ENCODE peak calls at places on chromosomes 12 and 14, in six cellular contexts. B is naive thymus-derived CD4-positive, alpha-beta T cell; S is brain microvascular endothelial cell; L is thoracic aorta; C is CD8-positive, alpha-beta T cell; N is BJ. J is an unnamed sample. For H3K36me3 and H3K27me3, the result is how much of the 10 kb centered on the place peaks cover.

GRCh38 chr14:36843410-36843809 is 181.8 kb downstream of the PAX9 start:
- DNase-seq in B (no peak), S (no peak), L (no peak), C (no peak), N (no peak), J (no peak)

GRCh38 chr14:69023035-69023434 is 43.9 kb upstream of the ACTN1 start:
- DNase-seq in B (no peak), S (no peak), L (no peak), C (no peak), N (no peak), J (no peak)

GRCh38 chr12:27592548-27592947 is 68.5 kb downstream of the PPFIBP1 start:
- DNase-seq in B (no peak), S (peak), L (peak), C (no peak), N (no peak), J (no peak)

GRCh38 chr14:61891251-61891650 is 129.0 kb downstream of the SNAPC1 start:
- DNase-seq in B (no peak), S (peak), L (no peak), C (no peak), N (no peak), J (peak)

GRCh38 chr14:70317091-70317968 is 42.2 kb downstream of the COX16 start:
- DNase-seq in B (no peak), S (no peak), L (no peak), C (no peak), N (no peak), J (no peak)

GRCh38 chr14:88707088-88707487 is 85.7 kb downstream of the EML5 start:
- DNase-seq in B (no peak), S (no peak), L (no peak), C (no peak), N (no peak), J (no peak)

GRCh38 chr12:31578632-31579031 is 12.3 kb downstream of the DENND5B start:
- DNase-seq in B (no peak), S (no peak), L (no peak), C (no peak), N (no peak), J (no peak)

GRCh38 chr12:57581802-57582201 is 9.2 kb upstream of the PIP4K2C start:
- DNase-seq in B (no peak), S (no peak), L (no peak), C (no peak), N (no peak), J (no peak)

GRCh38 chr14:74516451-74517155 is 23.0 kb downstream of the ISCA2 start:
- DNase-seq in B (no peak), S (no peak), L (no peak), C (no peak), N (no peak), J (no peak)

GRCh38 chr14:23550131-23550826 is 1.3 kb downstream of the ZFHX2 start:
- DNase-seq in B (no peak), S (no peak), L (no peak), C (no peak), N (no peak), J (no peak)

GRCh38 chr12:15800278-15800677 is 11.1 kb upstream of the EPS8 start:
- DNase-seq in B (no peak), S (no peak), L (no peak), C (no peak), N (no peak), J (no peak)

GRCh38 chr12:725076-725475 is 27.3 kb upstream of the WNK1 start:
- DNase-seq in B (no peak), S (no peak), L (no peak), C (no peak), N (no peak), J (no peak)

GRCh38 chr12:720231-720941 is 32.0 kb upstream of the WNK1 start:
- DNase-seq in B (no peak), S (no peak), L (no peak), C (no peak), N (no peak), J (no peak)

GRCh38 chr12:727321-727720 is 25.1 kb upstream of the WNK1 start:
- DNase-seq in B (no peak), S (peak), L (no peak), C (no peak), N (no peak), J (no peak)

GRCh38 chr12:726281-727140 is 25.9 kb upstream of the WNK1 start:
- DNase-seq in B (peak), S (no peak), L (no peak), C (no peak), N (no peak), J (no peak)

DNA sequence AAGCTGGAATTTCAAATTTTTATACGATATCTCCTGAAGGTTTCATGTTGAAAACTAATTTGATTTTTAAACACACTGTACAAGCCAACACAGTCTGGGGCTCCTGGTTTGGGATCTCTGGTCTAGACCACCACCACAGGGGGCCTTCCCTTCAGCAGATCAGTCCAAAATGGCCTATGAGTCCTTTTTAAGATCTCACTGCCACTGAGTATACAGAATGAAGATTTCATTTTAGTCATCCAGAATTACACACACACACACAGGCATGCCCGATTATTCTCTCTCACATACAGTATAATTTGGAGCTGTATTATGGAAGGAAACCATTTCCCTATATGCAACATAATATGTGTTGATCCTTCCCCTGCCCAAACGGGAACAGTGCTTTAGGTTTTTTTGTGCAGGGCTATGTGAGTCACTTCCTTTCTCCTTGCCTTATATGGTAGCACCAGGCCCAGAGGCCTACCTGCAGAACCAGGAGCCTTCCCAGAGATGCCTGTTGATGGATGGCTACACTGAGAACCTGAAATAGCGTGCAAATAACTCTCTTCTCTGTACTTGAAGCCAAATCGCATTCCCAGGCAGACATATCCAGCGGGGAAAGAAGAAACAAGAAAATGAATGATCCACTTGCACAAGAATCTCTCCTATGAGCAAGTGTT is 28.1 kb upstream of the WNK1 start:
- DNase-seq in B (no peak), S (no peak), L (no peak), C (peak), N (no peak), J (no peak)
- H3K36me3 ChIP-seq in B (under half), S (under half), L (under half), C (under half), N (under half), J (under half)

GRCh38 chr12:54015210-54015931 is 6.6 kb downstream of the HOXC8 start:
- DNase-seq in B (no peak), S (no peak), L (no peak), C (no peak), N (no peak), J (no peak)
- H3K27me3 ChIP-seq in B (under half), S (half or more), L (under half), C (half or more), N (under half), J (under half)

DNA sequence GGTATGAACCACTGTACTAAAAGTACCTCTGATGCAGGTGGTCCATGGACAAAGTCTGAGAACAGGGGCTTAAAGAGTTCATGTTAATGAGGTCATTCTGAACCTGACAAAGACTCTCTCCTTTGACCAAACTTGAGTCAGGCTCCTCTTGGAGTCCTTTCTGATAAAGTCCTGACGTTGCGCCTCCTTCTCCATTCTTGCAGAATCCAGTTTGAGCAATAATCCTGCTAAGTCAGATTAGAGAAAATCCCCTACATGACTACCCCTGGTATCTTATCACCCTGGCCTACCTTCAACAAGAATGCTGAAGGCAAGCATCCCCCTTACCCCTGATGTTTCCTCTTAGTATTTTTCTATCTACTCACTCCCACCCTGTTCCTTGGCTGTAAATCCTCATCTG is 46.0 kb upstream of the ISM2 start:
- DNase-seq in B (no peak), S (no peak), L (no peak), C (no peak), N (no peak), J (no peak)
- H3K36me3 ChIP-seq in B (under half), S (under half), L (under half), C (under half), N (under half), J (under half)

GRCh38 chr12:1527789-1528188 is 66.6 kb downstream of the FBXL14 start:
- DNase-seq in B (no peak), S (peak), L (no peak), C (no peak), N (peak), J (peak)

GRCh38 chr12:1530592-1531159 is 63.7 kb downstream of the FBXL14 start:
- DNase-seq in B (no peak), S (no peak), L (no peak), C (no peak), N (no peak), J (no peak)

GRCh38 chr12:1529862-1530591 is 64.4 kb downstream of the FBXL14 start:
- DNase-seq in B (no peak), S (no peak), L (no peak), C (no peak), N (no peak), J (no peak)

GRCh38 chr12:1529228-1529861 is 65.0 kb downstream of the FBXL14 start:
- DNase-seq in B (no peak), S (no peak), L (no peak), C (no peak), N (no peak), J (no peak)

GRCh38 chr12:1528791-1529190 is 65.6 kb downstream of the FBXL14 start:
- DNase-seq in B (no peak), S (no peak), L (no peak), C (no peak), N (no peak), J (no peak)
- H3K27me3 ChIP-seq in B (under half), S (under half), L (under half), C (under half), N (under half), J (under half)

GRCh38 chr12:112473056-112473455 is 54.3 kb downstream of the PTPN11 start:
- DNase-seq in B (no peak), S (no peak), L (no peak), C (no peak), N (no peak), J (no peak)
- H3K36me3 ChIP-seq in B (half or more), S (under half), L (under half), C (under half), N (under half), J (under half)

GRCh38 chr12:105400227-105400626 is 69.7 kb downstream of the C12orf75 start:
- DNase-seq in B (no peak), S (no peak), L (no peak), C (no peak), N (no peak), J (no peak)

GRCh38 chr12:105403095-105403494 is 72.6 kb downstream of the C12orf75 start:
- DNase-seq in B (no peak), S (no peak), L (no peak), C (no peak), N (no peak), J (no peak)

GRCh38 chr12:105399428-105400081 is 69.1 kb downstream of the C12orf75 start:
- DNase-seq in B (no peak), S (no peak), L (no peak), C (no peak), N (no peak), J (no peak)

GRCh38 chr12:105402366-105402765 is 71.9 kb downstream of the C12orf75 start:
- DNase-seq in B (no peak), S (no peak), L (no peak), C (no peak), N (no peak), J (no peak)

DNA sequence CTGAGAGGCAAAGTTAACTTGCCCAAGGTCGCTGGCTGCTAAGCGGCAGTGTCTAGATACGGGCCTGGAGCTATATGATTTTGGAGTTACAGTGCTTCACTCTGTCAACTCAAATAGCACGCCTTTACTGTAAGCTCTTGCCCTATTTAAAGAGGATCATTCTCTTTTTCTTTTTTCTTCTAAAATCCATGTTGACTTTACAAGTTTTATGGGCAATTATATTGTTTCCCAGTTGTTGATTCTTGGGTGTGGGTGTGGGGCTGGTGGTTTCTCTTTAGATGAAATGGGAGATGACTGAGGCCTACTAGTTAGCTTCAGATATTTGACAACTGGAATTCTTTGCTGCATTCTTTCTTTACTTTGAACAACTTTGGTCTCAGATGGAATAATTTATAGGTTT is 70.7 kb downstream of the C12orf75 start:
- DNase-seq in B (no peak), S (no peak), L (no peak), C (no peak), N (no peak), J (no peak)
- H3K27me3 ChIP-seq in B (under half), S (under half), L (under half), C (under half), N (under half), J (under half)

GRCh38 chr12:121314441-121314840 is 17.9 kb upstream of the CAMKK2 start:
- DNase-seq in B (no peak), S (no peak), L (no peak), C (no peak), N (no peak), J (no peak)
- H3K36me3 ChIP-seq in B (under half), S (under half), L (under half), C (under half), N (under half), J (under half)

DNA sequence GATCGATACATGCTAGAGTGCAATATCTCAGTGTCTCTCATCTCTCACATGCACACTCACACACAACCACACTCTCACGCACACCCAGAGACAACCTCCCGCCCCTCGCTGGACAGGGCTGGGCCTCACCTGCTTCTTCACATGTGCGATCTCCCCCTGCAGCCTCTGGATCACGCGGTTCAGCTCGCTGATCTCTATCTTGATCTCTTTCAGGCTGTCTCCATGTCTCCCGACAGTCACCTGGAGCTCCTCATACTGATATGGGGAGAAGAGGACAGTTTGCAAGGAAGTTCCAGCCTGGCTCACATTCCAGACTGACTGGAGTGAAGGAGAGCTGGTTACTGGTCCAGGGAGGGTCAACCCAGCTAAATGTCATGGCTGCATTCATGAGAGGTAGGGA is 4.4 kb downstream of the KRT2 start:
- DNase-seq in B (no peak), S (no peak), L (no peak), C (no peak), N (no peak), J (no peak)
- H3K27me3 ChIP-seq in B (under half), S (under half), L (under half), C (under half), N (under half), J (under half)

GRCh38 chr14:104928391-104929133 is 3.9 kb downstream of the PLD4 start:
- DNase-seq in B (no peak), S (no peak), L (no peak), C (no peak), N (no peak), J (no peak)

GRCh38 chr14:104931771-104932675 is 7.3 kb downstream of the PLD4 start:
- DNase-seq in B (no peak), S (no peak), L (no peak), C (no peak), N (no peak), J (no peak)

GRCh38 chr14:104931323-104931770 is 6.7 kb downstream of the PLD4 start:
- DNase-seq in B (no peak), S (no peak), L (no peak), C (no peak), N (no peak), J (no peak)

GRCh38 chr14:104929268-104930230 is 4.9 kb downstream of the PLD4 start:
- DNase-seq in B (no peak), S (no peak), L (no peak), C (no peak), N (no peak), J (no peak)

DNA sequence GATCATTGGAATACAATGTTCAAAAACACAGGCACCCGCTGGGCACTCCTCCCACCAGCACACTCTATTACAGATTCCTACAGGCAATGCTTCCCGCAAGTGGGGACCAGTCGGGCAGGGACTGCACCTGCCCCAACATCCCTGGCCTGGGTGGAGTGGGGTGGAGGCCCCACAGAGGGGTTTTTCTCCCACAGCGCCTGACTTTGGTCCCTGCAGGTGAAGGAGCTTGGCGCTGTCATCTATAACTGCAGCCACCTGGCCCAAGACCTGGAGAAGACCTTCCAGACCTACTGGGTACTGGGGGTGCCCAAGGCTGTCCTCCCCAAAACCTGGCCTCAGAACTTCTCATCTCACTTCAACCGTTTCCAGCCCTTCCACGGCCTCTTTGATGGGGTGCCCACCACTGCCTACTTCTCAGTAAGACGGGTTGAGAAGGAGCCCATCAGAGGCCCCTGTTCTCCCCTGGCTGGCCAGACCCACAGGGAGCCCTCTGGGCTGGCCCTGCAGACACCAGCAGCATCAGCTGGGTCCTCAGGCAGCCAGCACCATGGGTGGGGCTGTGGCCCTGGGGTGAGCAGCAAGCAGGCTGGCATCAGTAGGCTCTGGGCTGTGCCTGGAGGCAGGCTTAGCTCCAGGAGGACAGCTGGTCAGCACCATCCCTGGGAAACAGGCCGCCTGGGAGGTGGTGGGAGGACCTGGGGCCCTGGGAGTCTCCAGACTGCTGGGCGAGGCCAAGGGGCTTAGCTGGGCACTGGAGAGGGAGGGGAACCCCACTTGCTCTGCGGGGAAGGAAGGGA is 6.0 kb downstream of the PLD4 start:
- DNase-seq in B (no peak), S (no peak), L (no peak), C (no peak), N (no peak), J (no peak)
- H3K36me3 ChIP-seq in B (under half), S (under half), L (under half), C (under half), N (under half), J (under half)

GRCh38 chr12:1833596-1834028 is 13.2 kb downstream of the LRTM2 start:
- DNase-seq in B (no peak), S (no peak), L (no peak), C (no peak), N (no peak), J (no peak)
- H3K27me3 ChIP-seq in B (under half), S (under half), L (under half), C (under half), N (under half), J (half or more)

J was measured in kidney epithelial cell.